ENCODE peak calls at places on chromosomes 13 and 19, in nine cellular contexts. C is astrocyte; M is mesendoderm; B is effector memory CD4-positive, alpha-beta T cell; L is neuronal stem cell; H is A673; E is CD8-positive, alpha-beta memory T cell; Q is PC-3; Z is naive thymus-derived CD4-positive, alpha-beta T cell. R is an unnamed sample. For H3K4me1 and H3K36me3, the result is how much of the 10 kb centered on the place peaks cover.

GRCh38 chr19:51027873-51028272 is 1.5 kb upstream of the KLK11 start:
- DNase-seq in C (no peak), M (no peak), B (no peak), L (no peak), H (no peak), E (no peak), Q (no peak), Z (no peak), R (no peak)

GRCh38 chr13:109738298-109738746 is 48.1 kb downstream of the IRS2 start:
- DNase-seq in C (no peak), M (no peak), B (no peak), L (no peak), H (no peak), E (no peak), Q (no peak), Z (no peak), R (no peak)

GRCh38 chr13:113997845-113998751 is 24.2 kb upstream of the C13orf46 start:
- DNase-seq in C (no peak), M (no peak), B (no peak), L (no peak), H (no peak), E (no peak), Q (peak), Z (no peak), R (no peak)

GRCh38 chr13:109700176-109700575 is 86.2 kb downstream of the IRS2 start:
- DNase-seq in C (peak), M (peak), B (no peak), L (no peak), H (peak), E (no peak), Q (peak), Z (no peak), R (no peak)

GRCh38 chr13:95833713-95834112 is 156.8 kb downstream of the DNAJC3 start:
- DNase-seq in C (peak), M (peak), B (no peak), L (no peak), H (peak), E (no peak), Q (peak), Z (no peak), R (no peak)

GRCh38 chr13:52644108-52644507 is 1.9 kb downstream of the HNRNPA1L2 start:
- DNase-seq in C (no peak), M (no peak), B (no peak), L (no peak), H (no peak), E (no peak), Q (peak), Z (no peak), R (no peak)

GRCh38 chr13:60758637-60759036 is 361.6 kb downstream of the TDRD3 start:
- DNase-seq in C (no peak), M (no peak), B (no peak), L (no peak), H (no peak), E (no peak), Q (no peak), Z (no peak), R (no peak)

GRCh38 chr19:58395979-58396627 is 647 bp downstream of the RNF225 start:
- DNase-seq in C (no peak), M (peak), B (no peak), L (no peak), H (no peak), E (no peak), Q (no peak), Z (no peak), R (no peak)

GRCh38 chr13:26060366-26060765 is 8.6 kb upstream of the SHISA2 start:
- DNase-seq in C (no peak), M (no peak), B (no peak), L (no peak), H (no peak), E (no peak), Q (no peak), Z (no peak), R (no peak)

GRCh38 chr19:55369651-55370304 is 485 bp downstream of the IL11 start:
- DNase-seq in C (peak), M (peak), B (no peak), L (peak), H (peak), E (no peak), Q (peak), Z (no peak), R (no peak)

GRCh38 chr19:56507446-56508281 is at the start of gene ZNF471:
- DNase-seq in C (peak), M (peak), B (peak), L (peak), H (peak), E (peak), Q (peak), Z (peak), R (peak)

GRCh38 chr13:105799155-105799554 is 736.3 kb downstream of the EFNB2 start:
- DNase-seq in C (no peak), M (no peak), B (no peak), L (no peak), H (no peak), E (no peak), Q (no peak), Z (no peak), R (no peak)

GRCh38 chr19:54352546-54352945 is 12.2 kb downstream of the LAIR1 start:
- DNase-seq in C (no peak), M (no peak), B (no peak), L (no peak), H (no peak), E (no peak), Q (no peak), Z (no peak), R (no peak)

GRCh38 chr13:100040196-100040595 is 48.7 kb upstream of the PCCA start:
- DNase-seq in C (no peak), M (no peak), B (no peak), L (no peak), H (peak), E (no peak), Q (no peak), Z (no peak), R (no peak)

DNA sequence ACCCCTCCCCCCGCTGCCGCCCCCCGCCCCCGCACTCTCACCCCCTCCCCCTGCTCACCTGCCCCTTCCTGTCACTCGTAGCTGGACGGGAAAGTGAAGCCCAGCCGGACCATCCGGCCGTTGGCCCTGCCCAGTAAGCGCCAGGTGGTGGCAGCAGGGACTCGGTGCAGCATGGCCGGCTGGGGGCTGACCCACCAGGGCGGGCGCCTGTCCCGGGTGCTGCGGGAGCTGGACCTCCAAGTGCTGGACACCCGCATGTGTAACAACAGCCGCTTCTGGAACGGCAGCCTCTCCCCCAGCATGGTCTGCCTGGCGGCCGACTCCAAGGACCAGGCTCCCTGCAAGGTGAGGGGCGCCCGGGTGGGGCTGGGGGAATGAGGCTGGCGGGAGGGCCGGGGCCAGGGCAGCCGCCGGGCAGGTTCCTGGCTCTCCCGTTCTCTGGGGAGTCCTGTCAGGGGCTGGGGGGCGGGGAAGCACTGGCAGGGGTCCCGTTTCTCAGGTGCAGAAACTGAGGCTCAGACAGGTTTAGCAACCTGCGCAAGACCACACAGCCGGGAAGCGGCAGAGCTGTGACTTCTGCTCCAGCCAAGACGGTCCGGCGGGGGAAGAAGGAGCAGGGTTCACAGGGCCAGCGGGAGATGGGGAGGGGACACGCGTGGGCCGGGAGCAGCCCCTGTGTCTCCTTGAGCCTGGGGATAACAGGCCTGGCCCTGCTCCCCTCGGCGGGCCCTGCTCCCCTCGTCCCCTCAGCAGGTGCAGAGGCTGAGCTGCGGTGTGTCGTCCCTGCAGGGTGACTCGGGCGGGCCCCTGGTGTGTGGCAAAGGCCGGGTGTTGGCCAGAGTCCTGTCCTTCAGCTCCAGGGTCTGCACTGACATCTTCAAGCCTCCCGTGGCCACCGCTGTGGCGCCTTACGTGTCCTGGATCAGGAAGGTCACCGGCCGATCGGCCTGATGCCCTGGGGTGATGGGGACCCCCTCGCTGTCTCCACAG is 5.3 kb downstream of the GZMM start:
- DNase-seq in C (no peak), M (no peak), B (no peak), L (no peak), H (no peak), E (peak), Q (no peak), Z (no peak), R (no peak)
- H3K4me1 ChIP-seq in C (under half), M (under half), B (under half), L (under half), H (under half), E (under half), Q (under half), Z (under half), R (under half)

GRCh38 chr19:47001584-47001983 is 18.1 kb upstream of the NPAS1 start:
- DNase-seq in C (no peak), M (no peak), B (no peak), L (no peak), H (no peak), E (no peak), Q (no peak), Z (no peak), R (no peak)

GRCh38 chr19:47000373-47000772 is 19.3 kb upstream of the NPAS1 start:
- DNase-seq in C (no peak), M (no peak), B (no peak), L (no peak), H (no peak), E (no peak), Q (no peak), Z (no peak), R (no peak)

GRCh38 chr19:46999878-47000277 is 19.8 kb upstream of the NPAS1 start:
- DNase-seq in C (no peak), M (no peak), B (no peak), L (no peak), H (no peak), E (no peak), Q (no peak), Z (no peak), R (no peak)

GRCh38 chr19:46999377-46999776 is 20.3 kb upstream of the NPAS1 start:
- DNase-seq in C (no peak), M (no peak), B (no peak), L (no peak), H (no peak), E (no peak), Q (no peak), Z (no peak), R (no peak)

GRCh38 chr19:46998445-46999142 is 21.0 kb upstream of the NPAS1 start:
- DNase-seq in C (no peak), M (no peak), B (no peak), L (no peak), H (no peak), E (no peak), Q (no peak), Z (no peak), R (no peak)
- H3K36me3 ChIP-seq in C (under half), M (under half), B (under half), L (half or more), H (under half), E (under half), Q (under half), Z (under half), R (under half)

DNA sequence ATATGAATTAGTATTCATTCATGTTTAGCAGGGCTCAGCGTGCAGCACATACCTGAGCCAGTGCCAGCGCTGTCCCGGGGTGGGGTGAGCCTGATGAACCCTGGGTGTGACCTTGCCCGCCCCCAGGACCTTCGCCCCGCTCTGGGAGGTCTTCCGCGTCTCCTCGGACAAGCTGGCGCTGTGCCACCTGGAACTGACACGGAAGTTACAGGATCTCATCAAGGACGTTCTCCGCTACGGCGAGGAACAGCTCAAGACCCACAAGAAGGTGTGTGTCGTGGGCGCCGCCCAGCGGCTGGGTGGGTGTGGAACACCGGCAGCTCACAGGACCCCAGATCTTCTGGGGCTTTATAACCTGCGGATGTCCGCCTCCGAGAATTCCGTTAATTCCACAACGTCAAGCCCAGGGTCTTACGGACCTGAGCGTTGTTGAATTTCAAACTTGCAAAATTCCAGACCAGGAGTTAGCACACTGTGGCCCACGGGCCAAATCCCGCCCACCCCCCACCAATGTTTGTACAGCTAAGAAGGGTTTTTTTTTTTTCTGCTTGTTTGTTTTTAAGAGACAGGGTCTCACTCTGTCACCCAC is 15.4 kb downstream of the FCHO1 start:
- DNase-seq in C (peak), M (peak), B (no peak), L (peak), H (peak), E (no peak), Q (peak), Z (no peak), R (no peak)
- H3K4me3 ChIP-seq in C (no peak), M (no peak), B (no peak), L (no peak), H (peak), E (no peak), Q (peak), Z (no peak), R (no peak)

GRCh38 chr13:34038326-34039068 is 220.5 kb downstream of the RFC3 start:
- DNase-seq in C (no peak), M (no peak), B (no peak), L (no peak), H (no peak), E (no peak), Q (no peak), Z (no peak), R (no peak)

GRCh38 chr13:34039678-34040077 is 221.7 kb downstream of the RFC3 start:
- DNase-seq in C (no peak), M (no peak), B (no peak), L (no peak), H (no peak), E (no peak), Q (no peak), Z (no peak), R (no peak)

GRCh38 chr13:34037636-34038325 is 219.8 kb downstream of the RFC3 start:
- DNase-seq in C (peak), M (peak), B (no peak), L (no peak), H (no peak), E (no peak), Q (peak), Z (no peak), R (no peak)

GRCh38 chr13:34044041-34044440 is 226.1 kb downstream of the RFC3 start:
- DNase-seq in C (peak), M (peak), B (no peak), L (no peak), H (no peak), E (no peak), Q (peak), Z (no peak), R (no peak)

GRCh38 chr13:34040863-34041262 is 222.9 kb downstream of the RFC3 start:
- DNase-seq in C (peak), M (no peak), B (no peak), L (no peak), H (no peak), E (no peak), Q (no peak), Z (no peak), R (no peak)
- H3K4me1 ChIP-seq in C (under half), M (under half), B (under half), L (under half), H (under half), E (under half), Q (under half), Z (under half), R (under half)

GRCh38 chr19:13834308-13834790 is 39.1 kb downstream of the ZSWIM4 start:
- DNase-seq in C (no peak), M (peak), B (no peak), L (no peak), H (no peak), E (no peak), Q (peak), Z (no peak), R (no peak)
- H3K36me3 ChIP-seq in C (under half), M (under half), B (under half), L (under half), H (under half), E (under half), Q (under half), Z (under half), R (under half)

GRCh38 chr19:34274827-34275625 is 20.7 kb downstream of the GARRE1 start:
- DNase-seq in C (peak), M (no peak), B (no peak), L (no peak), H (peak), E (no peak), Q (peak), Z (no peak), R (no peak)
- H3K4me3 ChIP-seq in C (no peak), M (no peak), B (no peak), L (no peak), H (peak), E (no peak), Q (no peak), Z (no peak), R (no peak)

GRCh38 chr19:38267780-38268430 is 3.5 kb downstream of the SPINT2 start:
- DNase-seq in C (no peak), M (peak), B (no peak), L (no peak), H (no peak), E (no peak), Q (peak), Z (no peak), R (no peak)

GRCh38 chr19:38266070-38266469 is 1.7 kb downstream of the SPINT2 start:
- DNase-seq in C (no peak), M (no peak), B (no peak), L (no peak), H (no peak), E (no peak), Q (peak), Z (no peak), R (no peak)

GRCh38 chr19:38265213-38265861 is 964 bp downstream of the SPINT2 start:
- DNase-seq in C (no peak), M (peak), B (no peak), L (no peak), H (no peak), E (no peak), Q (peak), Z (no peak), R (peak)

GRCh38 chr19:38268539-38268938 is 4.2 kb downstream of the SPINT2 start:
- DNase-seq in C (no peak), M (no peak), B (no peak), L (no peak), H (no peak), E (no peak), Q (no peak), Z (no peak), R (no peak)

DNA sequence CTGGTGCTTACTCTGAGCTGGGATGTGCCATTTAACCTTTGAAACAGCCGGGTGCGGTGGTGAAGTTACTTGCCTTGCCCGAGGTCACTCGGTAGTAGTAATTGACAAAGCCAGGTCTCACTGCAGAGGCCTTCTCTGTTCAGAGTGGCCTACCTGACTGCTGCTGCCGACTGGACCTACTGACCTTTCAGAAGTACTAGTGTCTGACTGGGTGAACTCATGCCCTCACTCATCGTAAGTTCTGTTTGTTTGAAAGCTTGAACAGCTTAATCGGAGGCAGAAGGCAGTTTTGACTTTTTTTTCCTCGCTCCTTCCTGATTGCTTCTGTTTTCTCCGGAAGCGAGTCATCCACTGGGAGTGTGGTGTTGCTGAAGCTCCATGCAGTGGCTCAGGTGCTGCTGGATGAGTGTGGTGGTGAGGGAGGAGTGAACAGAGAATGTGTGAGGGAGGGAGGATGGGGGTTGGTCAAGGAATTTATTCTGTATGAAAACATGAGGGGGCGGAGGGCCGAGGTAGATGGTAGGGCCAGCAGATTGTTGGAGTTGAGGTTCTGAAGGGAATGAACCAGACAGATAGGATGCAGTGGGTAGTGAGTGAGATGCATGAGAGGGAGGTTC is 2.7 kb downstream of the SPINT2 start:
- DNase-seq in C (peak), M (peak), B (no peak), L (no peak), H (no peak), E (no peak), Q (peak), Z (no peak), R (no peak)
- H3K4me1 ChIP-seq in C (under half), M (under half), B (under half), L (under half), H (under half), E (under half), Q (half or more), Z (under half), R (under half)

GRCh38 chr13:41075485-41075884 is 14.2 kb downstream of the WBP4 start:
- DNase-seq in C (no peak), M (no peak), B (no peak), L (no peak), H (no peak), E (no peak), Q (no peak), Z (no peak), R (no peak)

GRCh38 chr13:41074523-41074922 is 13.2 kb downstream of the WBP4 start:
- DNase-seq in C (no peak), M (no peak), B (no peak), L (no peak), H (no peak), E (no peak), Q (no peak), Z (no peak), R (no peak)

GRCh38 chr13:41077475-41077874 is 16.2 kb downstream of the WBP4 start:
- DNase-seq in C (no peak), M (no peak), B (no peak), L (no peak), H (no peak), E (no peak), Q (no peak), Z (no peak), R (no peak)

GRCh38 chr13:41075034-41075433 is 13.7 kb downstream of the WBP4 start:
- DNase-seq in C (no peak), M (peak), B (peak), L (no peak), H (peak), E (no peak), Q (peak), Z (peak), R (peak)

DNA sequence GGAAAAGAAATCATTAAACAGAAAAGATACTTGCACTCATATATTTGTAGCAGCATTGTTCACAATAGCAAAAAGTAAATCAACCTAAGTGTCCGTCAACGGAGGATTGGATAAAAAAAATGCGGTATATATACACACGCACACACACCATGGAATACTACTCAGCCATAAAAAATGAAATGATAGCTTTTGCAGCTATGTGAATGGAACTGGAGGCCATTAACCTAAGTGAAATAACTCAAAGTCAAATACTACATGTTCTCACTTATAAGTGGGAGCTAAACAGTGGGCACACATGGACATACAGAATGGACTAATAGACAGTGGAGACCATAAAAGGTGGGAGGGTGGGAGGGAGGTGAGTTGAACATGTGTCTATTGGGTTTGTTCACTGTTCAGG is 18.4 kb downstream of the WBP4 start:
- DNase-seq in C (no peak), M (no peak), B (no peak), L (no peak), H (no peak), E (no peak), Q (no peak), Z (no peak), R (no peak)
- H3K36me3 ChIP-seq in C (under half), M (under half), B (under half), L (half or more), H (under half), E (under half), Q (under half), Z (under half), R (under half)

R was measured in CD8-positive, alpha-beta T cell.